ENCODE peak calls at places on chromosomes 13 and 19, in eight cellular contexts. I is lower leg skin, H is cardiac fibroblast, E is kidney, A is RWPE1, B is heart left ventricle, O is esophagus squamous epithelium, V is A549. S is an unnamed sample.

GRCh38 chr19:44582581-44583265 is 30.6 kb upstream of the IGSF23 start:
- DNase-seq in I (no peak), H (peak), E (no peak), A (no peak), B (no peak), O (no peak), V (peak), S (no peak)

GRCh38 chr13:93875527-93875926 is 604.0 kb downstream of the DCT start:
- DNase-seq in I (no peak), H (peak), E (no peak), A (no peak), B (no peak), O (no peak), V (no peak), S (no peak)

GRCh38 chr19:10292206-10292788 is 2.5 kb downstream of the ICAM5 start:
- DNase-seq in I (peak), H (peak), E (peak), A (peak), B (peak), O (no peak), V (peak), S (peak)

GRCh38 chr19:1171755-1172352 is 2.2 kb downstream of the SBNO2 start:
- DNase-seq in I (no peak), H (peak), E (no peak), A (no peak), B (no peak), O (no peak), V (no peak), S (no peak)

GRCh38 chr13:60135344-60135743 is 28.4 kb downstream of the DIAPH3 start:
- DNase-seq in I (no peak), H (no peak), E (no peak), A (no peak), B (no peak), O (no peak), V (no peak), S (no peak)

GRCh38 chr19:46392252-46392801 is 21.0 kb downstream of the CCDC8 start:
- DNase-seq in I (no peak), H (peak), E (peak), A (no peak), B (no peak), O (no peak), V (no peak), S (no peak)

GRCh38 chr19:1223018-1223855 is 14.6 kb downstream of the CBARP start:
- DNase-seq in I (no peak), H (peak), E (no peak), A (no peak), B (no peak), O (no peak), V (peak), S (no peak)

GRCh38 chr19:1365964-1366695 is 17.6 kb upstream of the NDUFS7 start:
- DNase-seq in I (no peak), H (no peak), E (no peak), A (no peak), B (no peak), O (no peak), V (no peak), S (no peak)

GRCh38 chr13:34750078-34750703 is 191.9 kb upstream of the NBEA start:
- DNase-seq in I (no peak), H (peak), E (no peak), A (no peak), B (peak), O (no peak), V (no peak), S (no peak)

GRCh38 chr13:44368062-44368591 is 5.5 kb upstream of the SERP2 start:
- DNase-seq in I (no peak), H (no peak), E (no peak), A (no peak), B (no peak), O (no peak), V (peak), S (no peak)

GRCh38 chr13:35472308-35473008 is 4.0 kb downstream of the MAB21L1 start:
- DNase-seq in I (no peak), H (no peak), E (peak), A (no peak), B (no peak), O (no peak), V (no peak), S (no peak)

GRCh38 chr19:40717880-40718773 is 1.2 kb downstream of the ITPKC start:
- DNase-seq in I (peak), H (peak), E (peak), A (peak), B (no peak), O (no peak), V (peak), S (no peak)

GRCh38 chr19:1773173-1773572 is 19.9 kb downstream of the ONECUT3 start:
- DNase-seq in I (no peak), H (peak), E (no peak), A (peak), B (no peak), O (no peak), V (no peak), S (no peak)

GRCh38 chr19:36418287-36419001 is at the start of gene ZFP82:
- DNase-seq in I (peak), H (peak), E (peak), A (peak), B (peak), O (peak), V (peak), S (peak)

GRCh38 chr13:113050856-113051431 is 54.6 kb upstream of the F7 start:
- DNase-seq in I (no peak), H (no peak), E (peak), A (no peak), B (no peak), O (no peak), V (no peak), S (no peak)

GRCh38 chr19:34430738-34431625 is 2.8 kb downstream of the UBA2 start:
- DNase-seq in I (no peak), H (peak), E (no peak), A (peak), B (no peak), O (no peak), V (peak), S (no peak)

GRCh38 chr19:678791-679388 is 2.7 kb downstream of the FSTL3 start:
- DNase-seq in I (no peak), H (no peak), E (peak), A (no peak), B (no peak), O (no peak), V (no peak), S (no peak)

GRCh38 chr19:41221514-41222205 is 2.6 kb downstream of the AXL start:
- DNase-seq in I (no peak), H (no peak), E (no peak), A (no peak), B (no peak), O (no peak), V (no peak), S (no peak)

GRCh38 chr19:2537544-2537943 is 61.6 kb downstream of the GADD45B start:
- DNase-seq in I (no peak), H (no peak), E (no peak), A (no peak), B (no peak), O (no peak), V (no peak), S (no peak)

GRCh38 chr19:49443366-49444099 is 2.2 kb upstream of the SLC17A7 start:
- DNase-seq in I (peak), H (peak), E (peak), A (peak), B (peak), O (peak), V (peak), S (peak)

GRCh38 chr13:26707122-26708006 is 53.2 kb downstream of the GPR12 start:
- DNase-seq in I (no peak), H (peak), E (no peak), A (peak), B (no peak), O (no peak), V (peak), S (no peak)

GRCh38 chr19:50793558-50794065 is 3.4 kb downstream of the ACP4 start:
- DNase-seq in I (no peak), H (no peak), E (no peak), A (no peak), B (no peak), O (no peak), V (no peak), S (no peak)

GRCh38 chr19:50795665-50796073 is 5.5 kb downstream of the ACP4 start:
- DNase-seq in I (no peak), H (no peak), E (no peak), A (no peak), B (no peak), O (no peak), V (no peak), S (no peak)

GRCh38 chr19:50796128-50796633 is 6.0 kb downstream of the ACP4 start:
- DNase-seq in I (no peak), H (no peak), E (no peak), A (no peak), B (no peak), O (no peak), V (peak), S (no peak)

GRCh38 chr19:50794074-50794777 is 4.0 kb downstream of the ACP4 start:
- DNase-seq in I (no peak), H (no peak), E (no peak), A (no peak), B (no peak), O (no peak), V (peak), S (no peak)

GRCh38 chr19:50794778-50795664 is 4.8 kb downstream of the ACP4 start:
- DNase-seq in I (no peak), H (no peak), E (no peak), A (no peak), B (no peak), O (no peak), V (peak), S (no peak)
- TF ChIP-seq CTCF in I (no peak), H (no peak), E (no peak), A (no peak), B (no peak), O (no peak), V (no peak), S (no peak)

GRCh38 chr13:110068176-110068473 is 238.8 kb downstream of the COL4A1 start:
- DNase-seq in I (no peak), H (no peak), E (no peak), A (no peak), B (no peak), O (no peak), V (no peak), S (no peak)

GRCh38 chr13:110070511-110071120 is 236.3 kb downstream of the COL4A1 start:
- DNase-seq in I (no peak), H (peak), E (no peak), A (peak), B (no peak), O (no peak), V (no peak), S (no peak)

GRCh38 chr13:110070046-110070445 is 236.9 kb downstream of the COL4A1 start:
- DNase-seq in I (no peak), H (no peak), E (no peak), A (no peak), B (no peak), O (no peak), V (no peak), S (no peak)

GRCh38 chr13:110073982-110074381 is 233.0 kb downstream of the COL4A1 start:
- DNase-seq in I (no peak), H (no peak), E (no peak), A (no peak), B (no peak), O (no peak), V (peak), S (no peak)
- TF ChIP-seq CTCF in I (no peak), H (no peak), E (no peak), A (no peak), B (no peak), O (no peak), V (no peak), S (no peak)

GRCh38 chr19:38373907-38374331 is 452 bp upstream of the PSMD8 start:
- DNase-seq in I (no peak), H (no peak), E (peak), A (no peak), B (no peak), O (no peak), V (no peak), S (no peak)
- TF ChIP-seq CTCF in I (no peak), H (no peak), E (no peak), A (no peak), B (no peak), O (no peak), V (no peak), S (no peak)

DNA sequence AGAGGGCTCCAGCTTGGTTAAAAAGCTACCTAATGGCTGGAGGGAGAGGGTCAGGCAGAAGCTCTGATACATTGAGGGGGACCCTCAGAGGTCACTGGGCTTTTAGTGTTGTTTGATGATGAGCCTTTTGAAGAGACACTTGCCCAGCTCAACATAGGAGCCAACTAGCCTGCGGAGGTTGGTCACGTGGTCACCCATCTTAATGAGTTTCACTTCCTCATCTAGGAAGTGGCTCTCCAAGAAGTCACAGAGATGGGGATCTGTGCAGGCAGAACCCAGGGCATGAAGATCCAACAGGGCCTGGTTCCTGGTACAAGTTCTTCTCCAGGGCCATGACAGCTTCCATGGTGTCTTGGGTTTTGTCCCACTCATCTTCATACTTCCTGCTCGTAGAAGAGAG is 33.4 kb downstream of the IPO5 start:
- DNase-seq in I (no peak), H (no peak), E (no peak), A (no peak), B (no peak), O (no peak), V (no peak), S (no peak)
- TF ChIP-seq CTCF in I (no peak), H (no peak), E (no peak), A (no peak), B (no peak), O (no peak), V (no peak), S (no peak)

GRCh38 chr13:24742294-24742693 is 21.7 kb upstream of the RNF17 start:
- DNase-seq in I (no peak), H (peak), E (no peak), A (no peak), B (no peak), O (no peak), V (no peak), S (no peak)

GRCh38 chr13:24742986-24743385 is 21.0 kb upstream of the RNF17 start:
- DNase-seq in I (no peak), H (no peak), E (no peak), A (no peak), B (no peak), O (no peak), V (no peak), S (no peak)

GRCh38 chr13:24740014-24740890 is 23.7 kb upstream of the RNF17 start:
- DNase-seq in I (no peak), H (no peak), E (no peak), A (no peak), B (no peak), O (no peak), V (no peak), S (no peak)

GRCh38 chr13:24741791-24742190 is 22.2 kb upstream of the RNF17 start:
- DNase-seq in I (no peak), H (no peak), E (no peak), A (no peak), B (no peak), O (no peak), V (no peak), S (no peak)

GRCh38 chr13:24741016-24741662 is 22.8 kb upstream of the RNF17 start:
- DNase-seq in I (no peak), H (no peak), E (no peak), A (no peak), B (no peak), O (no peak), V (peak), S (no peak)
- TF ChIP-seq CTCF in I (no peak), H (peak), E (no peak), A (no peak), B (no peak), O (no peak), V (no peak), S (no peak)

GRCh38 chr19:6199240-6199983 is 63.9 kb downstream of the ACSBG2 start:
- DNase-seq in I (peak), H (peak), E (peak), A (peak), B (peak), O (peak), V (peak), S (peak)
- TF ChIP-seq CTCF in I (no peak), H (peak), E (peak), A (no peak), B (peak), O (peak), V (no peak), S (no peak)